ENCODE peak calls at places on chromosomes 12 and 14, in four cellular contexts. V is IMR-90; G is left cardiac atrium; T is CD8-positive, alpha-beta T cell. R is an unnamed sample.

GRCh38 chr12:76706099-76706498 is 57.8 kb upstream of the ZDHHC17 start:
- DNase-seq in T (no peak), G (no peak), V (peak; percentile 56), R (no peak)

GRCh38 chr14:35161231-35161630 is 38.9 kb downstream of the PRORP start:
- DNase-seq in T (no peak), G (no peak), V (peak; percentile 44), R (peak; percentile 2)

GRCh38 chr12:110744697-110745264 is 2.1 kb upstream of the PPP1CC start:
- DNase-seq in G (no peak), V (no peak), T (no peak), R (no peak)

GRCh38 chr14:90049390-90049789 is 12.4 kb upstream of the KCNK13 start:
- DNase-seq in V (no peak), T (no peak), G (no peak), R (no peak)

GRCh38 chr12:6067152-6067916 is 57.1 kb downstream of the VWF start:
- DNase-seq in G (peak; percentile 82), T (no peak), V (peak; percentile 28), R (no peak)

GRCh38 chr14:62269204-62269603 is 507.0 kb downstream of the SNAPC1 start:
- DNase-seq in V (peak; percentile 25), T (no peak), G (no peak), R (no peak)

GRCh38 chr12:78402366-78403134 is 462.0 kb upstream of the SYT1 start:
- DNase-seq in T (no peak), G (no peak), V (no peak), R (no peak)

GRCh38 chr14:96038920-96039632 is at the start of gene C14orf132:
- DNase-seq in T (peak; percentile 55), V (peak; percentile 48), G (peak; percentile 73), R (peak; percentile 51)

GRCh38 chr12:89429539-89429938 is 77.2 kb upstream of the DUSP6 start:
- DNase-seq in T (no peak), V (no peak), G (no peak), R (no peak)

GRCh38 chr14:100902295-100902694 is 1.2 kb downstream of the RTL1 start:
- DNase-seq in T (no peak), G (no peak), V (no peak), R (no peak)

GRCh38 chr12:110741795-110742717 is 635 bp downstream of the PPP1CC start:
- DNase-seq in G (no peak), V (peak; percentile 42), T (peak; percentile 51), R (no peak)

GRCh38 chr12:89621511-89621910 is 87.1 kb downstream of the ATP2B1 start:
- DNase-seq in T (no peak), V (no peak), G (no peak), R (no peak)

GRCh38 chr12:128727999-128728398 is 95.8 kb downstream of the SLC15A4 start:
- DNase-seq in T (no peak), V (no peak), G (no peak), R (no peak)

GRCh38 chr14:73376585-73376984 is 81.8 kb downstream of the NUMB start:
- DNase-seq in V (no peak), G (no peak), T (no peak), R (no peak)

GRCh38 chr14:52263190-52263589 is 4.3 kb upstream of the PTGDR start:
- DNase-seq in V (no peak), G (no peak), T (no peak), R (no peak)

GRCh38 chr14:32607399-32607798 is 278.3 kb downstream of the AKAP6 start:
- DNase-seq in V (no peak), T (no peak), G (no peak), R (no peak)

GRCh38 chr14:64577211-64577610 is 27.4 kb downstream of the PPP1R36 start:
- DNase-seq in V (no peak), G (no peak), T (no peak), R (no peak)

GRCh38 chr14:41830679-41831078 is 224.0 kb downstream of the LRFN5 start:
- DNase-seq in T (no peak), V (peak; percentile 86), G (peak; percentile 22), R (no peak)

GRCh38 chr14:81162941-81163340 is 57.8 kb downstream of the GTF2A1 start:
- DNase-seq in G (no peak), T (no peak), V (peak; percentile 34), R (no peak)

GRCh38 chr12:95336387-95337067 is 118.9 kb downstream of the VEZT start:
- DNase-seq in V (peak; percentile 85), G (peak; percentile 66), T (no peak), R (no peak)

GRCh38 chr14:61192970-61193369 is 88.2 kb downstream of the TMEM30B start:
- DNase-seq in G (no peak), V (peak; percentile 58), T (no peak), R (no peak)

R was measured in activated CD4-positive, alpha-beta T cell treated with anti-CD3 and anti-CD28 coated beads, Interleukin-2, amount 50 U/mL, for 4 hours.